ENCODE peak calls at places on chromosomes 11 and 22, in ten cellular contexts. C, U, S, W, X, Z, B, N, K and P are unnamed samples.
A peak's percentile ranks its signal among the peaks of the same experiment; 100 is the strongest.

GRCh38 chr11:69523453-69523852 is 42.0 kb downstream of the LINC01488 start:
- DNase-seq in U (no peak), Z (no peak), S (no peak), X (no peak), B (no peak), N (no peak), C (no peak), K (no peak), W (no peak), P (peak; percentile 17)

GRCh38 chr11:60059052-60059451 is 2.6 kb downstream of the MS4A3 start:
- DNase-seq in U (no peak), K (no peak), C (no peak), W (no peak), S (no peak), X (no peak), B (no peak), Z (no peak), N (no peak), P (no peak)

GRCh38 chr22:28656156-28656555 is 23.5 kb downstream of the TTC28 start:
- DNase-seq in W (no peak), U (no peak), X (no peak), Z (no peak), C (no peak), N (no peak), S (no peak), B (no peak), K (no peak), P (no peak)

GRCh38 chr22:41899110-41899509 is 15.8 kb downstream of the SHISA8 start:
- DNase-seq in B (no peak), N (no peak), X (no peak), W (no peak), U (no peak), S (no peak), K (no peak), Z (no peak), C (no peak), P (no peak)

GRCh38 chr22:49566693-49567092 is 261.0 kb downstream of the BRD1 start:
- DNase-seq in Z (peak; percentile 70), X (no peak), K (no peak), C (peak; percentile 1), W (no peak), B (no peak), N (no peak), S (no peak), U (no peak), P (peak; percentile 47)

GRCh38 chr22:39239561-39240423 is 5.0 kb downstream of the PDGFB start:
- DNase-seq in S (no peak), W (no peak), X (peak; percentile 96), N (peak; percentile 93), C (no peak), Z (no peak), K (peak; percentile 40), U (peak; percentile 88), B (no peak), P (no peak)

GRCh38 chr11:43922295-43922648 is 20.2 kb upstream of the C11orf96 start:
- DNase-seq in K (no peak), Z (no peak), U (no peak), S (no peak), B (no peak), X (no peak), W (no peak), N (no peak), C (no peak), P (no peak)

GRCh38 chr11:498297-499181 is 8.5 kb downstream of the RNH1 start:
- DNase-seq in Z (no peak), X (no peak), K (peak; percentile 27), C (no peak), W (no peak), B (no peak), N (no peak), U (no peak), S (no peak), P (no peak)

GRCh38 chr11:123122852-123123251 is 60.9 kb upstream of the HSPA8 start:
- DNase-seq in C (no peak), X (no peak), K (no peak), U (no peak), W (no peak), N (no peak), B (no peak), S (no peak), Z (no peak), P (no peak)

GRCh38 chr11:64444838-64445441 is 86.0 kb downstream of the RPS6KA4 start:
- DNase-seq in Z (no peak), B (no peak), N (no peak), W (peak; percentile 61), X (no peak), S (no peak), U (no peak), C (no peak), K (no peak), P (peak; percentile 34)

GRCh38 chr22:37735054-37735453 is 38.2 kb downstream of the TRIOBP start:
- DNase-seq in K (peak; percentile 53), Z (no peak), X (peak; percentile 82), B (no peak), W (peak; percentile 67), C (no peak), N (no peak), U (no peak), S (peak; percentile 72), P (no peak)

GRCh38 chr11:40281055-40281580 is 1178.3 kb downstream of the LRRC4C start:
- DNase-seq in U (no peak), K (no peak), C (no peak), W (no peak), B (no peak), X (no peak), Z (no peak), S (no peak), N (no peak), P (no peak)

GRCh38 chr11:109138200-109138599 is 283.8 kb upstream of the C11orf87 start:
- DNase-seq in S (no peak), K (no peak), B (no peak), U (no peak), N (no peak), Z (no peak), X (no peak), C (no peak), W (no peak), P (no peak)

GRCh38 chr11:37072538-37072937 is 474.5 kb upstream of the RAG2 start:
- DNase-seq in Z (no peak), X (no peak), S (no peak), C (no peak), U (no peak), N (no peak), W (no peak), K (no peak), B (no peak), P (no peak)

GRCh38 chr22:22910272-22911240 is 22.9 kb downstream of the IGLL5 start:
- DNase-seq in X (no peak), U (no peak), N (no peak), C (no peak), Z (no peak), W (no peak), B (no peak), K (no peak), S (no peak), P (peak; percentile 63)

DNA sequence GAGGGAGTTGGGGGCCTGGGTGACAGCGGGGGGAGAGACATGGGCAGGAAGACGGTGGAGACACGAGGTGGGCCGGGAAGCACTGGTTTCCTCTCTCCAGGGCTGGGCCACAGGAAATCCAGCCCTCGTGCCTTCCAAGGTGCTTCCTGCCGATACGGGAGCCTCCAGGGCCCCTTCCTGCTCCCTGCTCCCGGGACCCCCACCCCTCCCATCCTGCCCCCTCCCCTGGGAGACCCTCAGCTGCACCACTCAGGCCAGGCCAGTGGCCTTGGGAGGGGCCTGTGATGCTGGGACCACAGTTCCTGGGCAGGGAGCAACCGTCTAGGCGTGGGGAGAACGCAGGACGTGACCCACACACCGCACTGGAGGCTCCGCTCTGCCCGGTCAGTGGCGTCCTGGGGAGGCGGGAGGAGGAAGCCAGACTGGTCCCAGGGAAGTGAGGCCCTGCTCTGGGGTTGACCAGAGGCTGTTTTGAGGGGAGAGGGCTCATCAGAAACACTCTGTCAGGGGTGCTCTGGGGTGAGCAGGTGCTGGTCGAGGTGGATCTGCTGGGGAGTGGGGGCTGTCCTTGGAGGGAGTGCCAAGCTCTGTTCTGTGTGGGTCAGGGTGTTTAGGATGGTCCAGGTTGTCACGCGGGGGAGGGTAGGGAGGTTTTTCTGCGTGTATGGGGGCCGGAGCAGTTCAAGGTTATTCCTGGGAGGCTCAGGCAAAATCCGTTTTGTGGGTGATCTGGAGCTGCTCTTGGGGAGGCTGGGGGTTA is at the start of gene SHANK3:
- DNase-seq in U (no peak), X (no peak), Z (no peak), C (no peak), B (no peak), W (no peak), S (no peak), N (no peak), K (peak; percentile 85), P (peak; percentile 89)
- TF ChIP-seq POLR2A in U (peak; percentile 28), X (no peak), Z (peak; percentile 38), C (no peak), B (no peak), W (no peak), S (no peak), N (no peak), K (peak; percentile 86), P (no peak)

GRCh38 chr11:2268911-2269600 is 1.3 kb downstream of the ASCL2 start:
- DNase-seq in N (peak; percentile 43), U (peak; percentile 48), C (peak; percentile 23), B (no peak), S (peak; percentile 64), Z (peak; percentile 80), K (peak; percentile 58), W (no peak), X (peak; percentile 65), P (peak; percentile 91)
- TF ChIP-seq POLR2A in N (no peak), U (no peak), C (no peak), B (peak; percentile 25), S (no peak), Z (no peak), K (no peak), W (no peak), X (no peak), P (no peak)

GRCh38 chr11:93541884-93542752 is 1.1 kb downstream of the SMCO4 start:
- DNase-seq in S (peak; percentile 62), U (peak; percentile 67), X (peak; percentile 46), C (no peak), B (no peak), Z (no peak), N (no peak), W (peak; percentile 58), K (peak; percentile 62), P (peak; percentile 89)
- TF ChIP-seq POLR2A in S (no peak), U (no peak), X (no peak), C (no peak), B (no peak), Z (no peak), N (no peak), W (no peak), K (no peak), P (no peak)

GRCh38 chr11:9253086-9253485 is 12.1 kb downstream of the DENND5A start:
- DNase-seq in N (no peak), C (no peak), X (no peak), Z (no peak), S (no peak), U (no peak), B (no peak), W (no peak), K (no peak), P (no peak)
- TF ChIP-seq POLR2A in N (no peak), C (no peak), X (no peak), Z (no peak), S (no peak), U (no peak), B (no peak), W (no peak), K (no peak), P (no peak)